ENCODE peak calls at places on chromosomes 6 and 20, in ten cellular contexts. S, P, M, Q, B, L, K, C, E and R are unnamed samples. For H3K4me1 and H3K36me3, the result is how much of the 10 kb centered on the place peaks cover.

GRCh38 chr6:44010411-44011349 is 116.6 kb downstream of the MRPL14 start:
- DNase-seq in P (peak), E (no peak), M (peak), L (no peak), C (no peak), K (no peak), S (peak), B (no peak), Q (peak), R (peak)

GRCh38 chr20:15022921-15023320 is 685.5 kb upstream of the FLRT3 start:
- DNase-seq in B (no peak), S (no peak), L (no peak), M (no peak), P (no peak), E (no peak), K (no peak), C (no peak), Q (no peak), R (no peak)

GRCh38 chr6:164795091-164795490 is 514.3 kb downstream of the C6orf118 start:
- DNase-seq in Q (no peak), C (no peak), P (no peak), M (no peak), K (no peak), L (no peak), B (no peak), S (no peak), E (no peak), R (no peak)

GRCh38 chr6:139325003-139325600 is 33.3 kb upstream of the TXLNB start:
- DNase-seq in K (no peak), S (no peak), E (no peak), B (no peak), C (no peak), L (no peak), M (no peak), P (no peak), Q (no peak), R (no peak)

GRCh38 chr6:54267798-54268197 is 40.4 kb upstream of the TINAG start:
- DNase-seq in M (no peak), K (no peak), Q (peak), C (no peak), L (peak), S (no peak), E (no peak), P (no peak), B (no peak), R (peak)

GRCh38 chr20:59428441-59429205 is 128.2 kb downstream of the EDN3 start:
- DNase-seq in C (no peak), E (no peak), P (no peak), K (no peak), L (no peak), B (no peak), Q (no peak), M (no peak), S (no peak), R (no peak)

GRCh38 chr6:31400467-31401289 is 2.7 kb upstream of the MICA start:
- DNase-seq in C (peak), S (peak), L (peak), B (peak), M (peak), Q (no peak), K (peak), P (peak), E (peak), R (peak)

GRCh38 chr6:18978330-18979128 is 591.4 kb downstream of the RNF144B start:
- DNase-seq in C (no peak), M (no peak), L (peak), Q (no peak), S (no peak), K (no peak), E (no peak), P (no peak), B (no peak), R (no peak)

GRCh38 chr6:163513003-163513402 is 98.5 kb downstream of the QKI start:
- DNase-seq in S (no peak), E (no peak), Q (no peak), M (no peak), L (no peak), P (no peak), B (no peak), K (no peak), C (no peak), R (no peak)

GRCh38 chr6:97885844-97886243 is 602.8 kb upstream of the MMS22L start:
- DNase-seq in S (no peak), M (no peak), C (no peak), L (no peak), P (no peak), Q (peak), K (no peak), B (no peak), E (no peak), R (no peak)

GRCh38 chr6:88882536-88882935 is 80.9 kb downstream of the RNGTT start:
- DNase-seq in M (no peak), E (no peak), K (no peak), L (no peak), C (no peak), S (no peak), Q (no peak), P (no peak), B (no peak), R (no peak)

GRCh38 chr6:17138033-17138432 is 36.2 kb downstream of the STMND1 start:
- DNase-seq in C (no peak), M (no peak), Q (no peak), K (no peak), B (no peak), P (no peak), L (no peak), E (no peak), S (no peak), R (no peak)

GRCh38 chr6:22147983-22148797 is 148.6 kb downstream of the PRL start:
- DNase-seq in E (no peak), P (no peak), M (peak), Q (peak), B (no peak), L (peak), K (peak), C (no peak), S (no peak), R (peak)

GRCh38 chr6:139653136-139653535 is 278.7 kb upstream of the CITED2 start:
- DNase-seq in M (no peak), Q (no peak), P (no peak), S (no peak), B (no peak), E (no peak), L (no peak), K (no peak), C (no peak), R (no peak)

GRCh38 chr6:122289721-122290501 is 109.5 kb upstream of the HSF2 start:
- DNase-seq in B (no peak), Q (no peak), C (no peak), E (no peak), P (no peak), M (no peak), K (no peak), S (no peak), L (peak), R (no peak)

GRCh38 chr6:135880066-135880972 is 28.8 kb downstream of the PDE7B start:
- DNase-seq in E (no peak), C (peak), K (no peak), M (no peak), P (no peak), Q (no peak), B (no peak), L (no peak), S (no peak), R (no peak)

GRCh38 chr20:11807070-11807741 is 110.5 kb upstream of the BTBD3 start:
- DNase-seq in B (no peak), S (no peak), E (no peak), K (no peak), P (no peak), L (no peak), M (no peak), C (no peak), Q (no peak), R (peak)

GRCh38 chr6:139932671-139933070 is 558.2 kb upstream of the CITED2 start:
- DNase-seq in K (no peak), S (no peak), L (no peak), E (no peak), B (no peak), P (no peak), Q (no peak), C (no peak), M (no peak), R (no peak)

GRCh38 chr20:6780414-6780813 is 12.9 kb downstream of the BMP2 start:
- DNase-seq in C (no peak), L (no peak), S (no peak), E (no peak), B (no peak), M (no peak), K (no peak), P (no peak), Q (no peak), R (peak)

GRCh38 chr20:21450572-21450971 is 53.2 kb upstream of the NKX2-4 start:
- DNase-seq in S (no peak), M (no peak), P (no peak), B (no peak), L (no peak), C (no peak), Q (no peak), K (no peak), E (no peak), R (peak)

GRCh38 chr6:90368001-90368400 is 71.4 kb upstream of the BACH2 start:
- DNase-seq in Q (no peak), L (no peak), B (no peak), K (no peak), S (no peak), P (no peak), M (no peak), C (no peak), E (no peak), R (no peak)

GRCh38 chr20:18533978-18534644 is 26.4 kb downstream of the SEC23B start:
- DNase-seq in L (no peak), Q (no peak), K (no peak), E (no peak), B (no peak), S (no peak), P (no peak), C (no peak), M (no peak), R (no peak)

GRCh38 chr20:52494244-52494643 is 302.7 kb upstream of the ZFP64 start:
- DNase-seq in B (peak), M (no peak), Q (peak), C (no peak), E (no peak), K (no peak), L (peak), S (no peak), P (peak), R (peak)

GRCh38 chr6:10595731-10596664 is 74.8 kb downstream of the GCNT2 start:
- DNase-seq in B (no peak), K (no peak), Q (no peak), E (no peak), C (no peak), L (no peak), M (no peak), P (no peak), S (no peak), R (no peak)

GRCh38 chr20:38145094-38146075 is 19.7 kb downstream of the TGM2 start:
- DNase-seq in P (no peak), Q (no peak), S (no peak), L (no peak), C (no peak), B (no peak), E (no peak), K (peak), M (no peak), R (no peak)

GRCh38 chr20:54122189-54122588 is 51.6 kb downstream of the CYP24A1 start:
- DNase-seq in S (no peak), K (no peak), M (no peak), C (no peak), L (peak), Q (no peak), P (no peak), E (no peak), B (no peak), R (no peak)

GRCh38 chr6:151757506-151757955 is 50.0 kb upstream of the ESR1 start:
- DNase-seq in C (no peak), S (no peak), L (peak), K (no peak), Q (no peak), E (no peak), P (no peak), B (no peak), M (no peak), R (no peak)

GRCh38 chr20:37095108-37095608 is 639 bp downstream of the RBL1 start:
- DNase-seq in S (no peak), M (no peak), B (no peak), E (no peak), Q (peak), L (peak), C (peak), K (no peak), P (no peak), R (no peak)

GRCh38 chr20:22412977-22413868 is 171.1 kb downstream of the FOXA2 start:
- DNase-seq in B (no peak), S (no peak), K (no peak), E (no peak), L (no peak), M (no peak), Q (no peak), P (no peak), C (no peak), R (no peak)

GRCh38 chr6:107817784-107818183 is 6.3 kb downstream of the SCML4 start:
- DNase-seq in B (peak), P (no peak), M (no peak), Q (no peak), L (no peak), K (no peak), E (no peak), C (no peak), S (no peak), R (no peak)

GRCh38 chr20:54000262-54000661 is 70.1 kb downstream of the BCAS1 start:
- DNase-seq in K (no peak), E (no peak), M (no peak), P (no peak), C (no peak), S (no peak), L (no peak), Q (no peak), B (no peak), R (no peak)

GRCh38 chr20:40462600-40462999 is 226.4 kb downstream of the MAFB start:
- DNase-seq in L (no peak), P (no peak), M (no peak), E (no peak), Q (no peak), S (no peak), K (no peak), C (no peak), B (no peak), R (no peak)

GRCh38 chr6:136947037-136947436 is 24.9 kb downstream of the SLC35D3 start:
- DNase-seq in L (no peak), E (no peak), Q (no peak), B (no peak), S (no peak), C (no peak), K (no peak), M (no peak), P (no peak), R (no peak)

GRCh38 chr6:71933881-71934280 is 47.5 kb downstream of the RIMS1 start:
- DNase-seq in E (no peak), L (no peak), S (no peak), Q (no peak), P (no peak), K (no peak), C (no peak), M (no peak), B (no peak), R (no peak)
- H3K4me1 ChIP-seq in E (under half), L (under half), S (under half), Q (under half), P (under half), K (under half), C (under half), M (under half), B (under half), R (under half)

DNA sequence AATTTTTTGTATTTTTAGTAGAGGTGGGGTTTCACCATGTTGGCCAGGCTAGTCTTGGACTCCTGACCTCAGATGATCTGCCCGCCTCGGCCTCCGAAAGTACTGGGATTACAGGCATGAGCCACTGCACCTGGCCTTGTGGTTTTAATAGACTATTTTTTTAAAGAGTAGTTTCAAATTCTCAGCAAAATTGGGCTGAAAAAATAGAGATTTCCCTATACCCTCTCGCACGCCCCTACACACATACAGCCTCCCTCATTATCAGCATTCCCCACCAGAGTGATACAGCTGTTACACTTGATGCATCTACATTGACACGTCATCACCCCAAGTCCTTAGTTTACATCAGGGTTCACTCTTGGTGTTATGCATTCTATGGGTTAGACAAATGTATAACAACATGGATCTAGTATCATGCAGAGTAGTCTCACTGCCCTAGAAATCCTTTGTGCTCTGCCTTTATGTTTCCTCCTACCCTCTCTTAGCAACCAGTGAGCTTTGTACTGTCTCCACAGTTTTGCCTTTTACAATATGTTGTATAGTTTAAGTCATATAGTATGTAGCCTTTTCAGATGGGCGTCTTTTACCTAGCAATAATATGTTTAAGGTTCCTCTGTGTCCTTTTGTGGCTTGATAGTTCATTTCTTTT is 103.6 kb downstream of the CDYL start:
- DNase-seq in S (no peak), L (peak), C (no peak), B (no peak), M (no peak), K (no peak), Q (no peak), P (no peak), E (no peak), R (no peak)
- H3K36me3 ChIP-seq in S (under half), L (under half), C (under half), B (under half), M (under half), K (under half), Q (under half), P (under half), E (under half), R (under half)

GRCh38 chr6:79612457-79612856 is 18.7 kb upstream of the SH3BGRL2 start:
- DNase-seq in L (no peak), B (no peak), M (no peak), K (no peak), C (no peak), S (no peak), P (no peak), E (no peak), Q (no peak), R (no peak)

GRCh38 chr6:79614326-79615285 is 16.5 kb upstream of the SH3BGRL2 start:
- DNase-seq in K (no peak), B (no peak), L (no peak), E (no peak), M (no peak), P (no peak), S (no peak), C (no peak), Q (no peak), R (no peak)

GRCh38 chr6:79610301-79611009 is 20.7 kb upstream of the SH3BGRL2 start:
- DNase-seq in C (no peak), K (no peak), M (no peak), S (no peak), P (no peak), L (no peak), E (no peak), B (no peak), Q (peak), R (no peak)

GRCh38 chr6:79612918-79613317 is 18.2 kb upstream of the SH3BGRL2 start:
- DNase-seq in B (no peak), M (no peak), Q (no peak), S (no peak), P (no peak), C (no peak), K (no peak), L (no peak), E (no peak), R (no peak)

GRCh38 chr6:79613912-79614311 is 17.2 kb upstream of the SH3BGRL2 start:
- DNase-seq in C (no peak), K (no peak), M (no peak), S (no peak), P (no peak), B (no peak), L (no peak), E (no peak), Q (no peak), R (no peak)
- H3K4me1 ChIP-seq in C (under half), K (under half), M (under half), S (under half), P (under half), B (under half), L (under half), E (under half), Q (under half), R (under half)

DNA sequence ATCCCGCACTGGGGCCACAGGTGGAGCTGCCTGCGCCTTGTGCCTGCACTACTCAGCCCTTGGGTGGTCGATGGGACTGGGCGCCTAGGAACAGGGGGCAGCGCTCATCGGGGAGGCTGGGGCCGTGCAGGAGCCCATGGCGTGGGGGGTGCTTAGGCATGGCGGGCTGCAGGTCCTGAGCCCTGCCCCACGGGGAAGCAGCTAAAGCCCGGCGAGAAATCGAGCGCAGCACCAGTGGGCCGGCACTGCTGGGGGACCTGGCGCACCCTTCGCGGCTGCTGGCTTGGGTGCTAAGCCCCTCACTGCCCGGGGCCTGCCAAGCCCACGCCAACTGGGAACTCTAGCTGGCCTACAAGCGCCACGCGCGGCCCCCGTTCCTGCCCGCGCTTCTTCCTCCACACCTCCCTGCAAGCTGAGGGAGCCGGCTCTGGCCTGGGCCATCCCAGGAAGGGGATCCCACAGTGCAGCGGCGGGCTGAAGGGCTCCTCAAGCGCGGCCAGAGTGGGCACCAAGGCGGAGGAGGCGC is 5.8 kb downstream of the HIVEP1 start:
- DNase-seq in C (no peak), L (no peak), P (no peak), B (no peak), M (no peak), S (no peak), K (peak), E (no peak), Q (no peak), R (no peak)
- H3K36me3 ChIP-seq in C (under half), L (under half), P (under half), B (under half), M (under half), S (under half), K (under half), E (under half), Q (under half), R (under half)

GRCh38 chr20:63212393-63212730 is 3.6 kb downstream of the YTHDF1 start:
- DNase-seq in L (no peak), K (no peak), P (no peak), C (no peak), M (no peak), B (no peak), Q (no peak), S (no peak), E (no peak), R (no peak)
- H3K4me1 ChIP-seq in L (under half), K (under half), P (half or more), C (under half), M (under half), B (half or more), Q (under half), S (half or more), E (under half), R (under half)

GRCh38 chr6:65189344-65189743 is 517.7 kb downstream of the EYS start:
- DNase-seq in E (no peak), P (no peak), Q (no peak), K (no peak), B (no peak), M (no peak), L (no peak), S (no peak), C (no peak), R (no peak)
- H3K36me3 ChIP-seq in E (under half), P (under half), Q (under half), K (under half), B (under half), M (under half), L (under half), S (under half), C (under half), R (under half)

GRCh38 chr6:149856256-149856994 is 7.7 kb downstream of the LRP11 start:
- DNase-seq in L (no peak), K (no peak), B (no peak), E (no peak), C (no peak), P (no peak), M (no peak), Q (no peak), S (no peak), R (no peak)
- H3K4me1 ChIP-seq in L (under half), K (under half), B (under half), E (under half), C (under half), P (under half), M (under half), Q (under half), S (under half), R (under half)

GRCh38 chr6:166935353-166935752 is 21.0 kb downstream of the RNASET2 start:
- DNase-seq in M (no peak), L (no peak), Q (peak), B (no peak), S (no peak), P (no peak), E (no peak), K (no peak), C (no peak), R (no peak)
- H3K36me3 ChIP-seq in M (under half), L (under half), Q (under half), B (under half), S (under half), P (under half), E (half or more), K (under half), C (half or more), R (under half)